ENCODE peak calls at places on chromosomes 11 and 22, in six cellular contexts. One of them, this sample, is unnamed.

GRCh38 chr11:72609045-72609444 is 65.2 kb downstream of the PDE2A start:
- DNase-seq in tibial artery: no peak
- DNase-seq in SK-N-SH: no peak
- DNase-seq in upper lobe of right lung: no peak
- DNase-seq in right lobe of liver: no peak
- DNase-seq in transverse colon: no peak
- DNase-seq in this sample: no peak

GRCh38 chr22:48714231-48714630 is 1113.4 kb downstream of the BRD1 start:
- DNase-seq in tibial artery: no peak
- DNase-seq in SK-N-SH: no peak
- DNase-seq in upper lobe of right lung: peak; percentile 51
- DNase-seq in right lobe of liver: peak; percentile 31
- DNase-seq in transverse colon: no peak
- DNase-seq in this sample: peak; percentile 16

GRCh38 chr11:108961095-108961494 is 296.2 kb downstream of the DDX10 start:
- DNase-seq in tibial artery: no peak
- DNase-seq in SK-N-SH: no peak
- DNase-seq in upper lobe of right lung: no peak
- DNase-seq in right lobe of liver: no peak
- DNase-seq in transverse colon: no peak
- DNase-seq in this sample: no peak

GRCh38 chr11:10477690-10478046 is 22.6 kb downstream of the AMPD3 start:
- DNase-seq in tibial artery: no peak
- DNase-seq in SK-N-SH: no peak
- DNase-seq in upper lobe of right lung: no peak
- DNase-seq in right lobe of liver: no peak
- DNase-seq in transverse colon: no peak
- DNase-seq in this sample: peak; percentile 34

GRCh38 chr22:45268167-45268957 is 16.4 kb upstream of the UPK3A start:
- DNase-seq in tibial artery: no peak
- DNase-seq in SK-N-SH: peak; percentile 94
- DNase-seq in upper lobe of right lung: no peak
- DNase-seq in right lobe of liver: no peak
- DNase-seq in transverse colon: peak; percentile 45
- DNase-seq in this sample: peak; percentile 59

GRCh38 chr11:117226388-117227385 is 5.2 kb downstream of the PCSK7 start:
- DNase-seq in tibial artery: no peak
- DNase-seq in SK-N-SH: peak; percentile 84
- DNase-seq in upper lobe of right lung: no peak
- DNase-seq in right lobe of liver: no peak
- DNase-seq in transverse colon: peak; percentile 54
- DNase-seq in this sample: no peak

GRCh38 chr11:629237-629583 is 2.2 kb upstream of the SCT start:
- DNase-seq in tibial artery: no peak
- DNase-seq in SK-N-SH: no peak
- DNase-seq in upper lobe of right lung: no peak
- DNase-seq in right lobe of liver: no peak
- DNase-seq in transverse colon: no peak
- DNase-seq in this sample: peak; percentile 21

GRCh38 chr22:49373289-49373666 is 454.4 kb downstream of the BRD1 start:
- DNase-seq in tibial artery: no peak
- DNase-seq in SK-N-SH: no peak
- DNase-seq in upper lobe of right lung: peak; percentile 22
- DNase-seq in right lobe of liver: no peak
- DNase-seq in transverse colon: no peak
- DNase-seq in this sample: peak; percentile 25

GRCh38 chr22:26751217-26751616 is 93.8 kb downstream of the MIAT start:
- DNase-seq in tibial artery: no peak
- DNase-seq in SK-N-SH: no peak
- DNase-seq in upper lobe of right lung: no peak
- DNase-seq in right lobe of liver: no peak
- DNase-seq in transverse colon: no peak
- DNase-seq in this sample: no peak

GRCh38 chr11:47328449-47329390 is 23.8 kb downstream of the MYBPC3 start:
- DNase-seq in tibial artery: no peak
- DNase-seq in SK-N-SH: no peak
- DNase-seq in upper lobe of right lung: no peak
- DNase-seq in right lobe of liver: peak; percentile 45
- DNase-seq in transverse colon: no peak
- DNase-seq in this sample: no peak

GRCh38 chr11:46315033-46315738 is 32.1 kb upstream of the DGKZ start:
- DNase-seq in tibial artery: no peak
- DNase-seq in SK-N-SH: peak; percentile 94
- DNase-seq in upper lobe of right lung: no peak
- DNase-seq in right lobe of liver: no peak
- DNase-seq in transverse colon: peak; percentile 72
- DNase-seq in this sample: peak; percentile 87

GRCh38 chr22:23579870-23580585 is at the start of gene IGLL1:
- DNase-seq in tibial artery: no peak
- DNase-seq in SK-N-SH: no peak
- DNase-seq in upper lobe of right lung: no peak
- DNase-seq in right lobe of liver: no peak
- DNase-seq in transverse colon: no peak
- DNase-seq in this sample: no peak

GRCh38 chr11:118241191-118242098 is 10.7 kb downstream of the MPZL3 start:
- DNase-seq in tibial artery: no peak
- DNase-seq in SK-N-SH: no peak
- DNase-seq in upper lobe of right lung: no peak
- DNase-seq in right lobe of liver: no peak
- DNase-seq in transverse colon: peak; percentile 43
- DNase-seq in this sample: no peak

GRCh38 chr22:40363059-40363458 is 7.3 kb upstream of the SGSM3 start:
- DNase-seq in tibial artery: no peak
- DNase-seq in SK-N-SH: no peak
- DNase-seq in upper lobe of right lung: no peak
- DNase-seq in right lobe of liver: no peak
- DNase-seq in transverse colon: no peak
- DNase-seq in this sample: no peak

GRCh38 chr22:40364431-40364830 is 6.0 kb upstream of the SGSM3 start:
- DNase-seq in tibial artery: no peak
- DNase-seq in SK-N-SH: no peak
- DNase-seq in upper lobe of right lung: no peak
- DNase-seq in right lobe of liver: no peak
- DNase-seq in transverse colon: no peak
- DNase-seq in this sample: no peak

GRCh38 chr22:40367342-40367741 is 3.1 kb upstream of the SGSM3 start:
- DNase-seq in tibial artery: no peak
- DNase-seq in SK-N-SH: no peak
- DNase-seq in upper lobe of right lung: no peak
- DNase-seq in right lobe of liver: no peak
- DNase-seq in transverse colon: peak; percentile 73
- DNase-seq in this sample: no peak

GRCh38 chr22:40368016-40368415 is 2.4 kb upstream of the SGSM3 start:
- DNase-seq in tibial artery: no peak
- DNase-seq in SK-N-SH: no peak
- DNase-seq in upper lobe of right lung: no peak
- DNase-seq in right lobe of liver: no peak
- DNase-seq in transverse colon: no peak
- DNase-seq in this sample: no peak
- H3K4me3 ChIP-seq in tibial artery: no peak overlapping the region
- H3K4me3 ChIP-seq in SK-N-SH: no peak overlapping the region
- H3K4me3 ChIP-seq in upper lobe of right lung: no peak overlapping the region
- H3K4me3 ChIP-seq in right lobe of liver: no peak overlapping the region
- H3K4me3 ChIP-seq in transverse colon: no peak overlapping the region
- H3K4me3 ChIP-seq in this sample: no peak overlapping the region

DNA sequence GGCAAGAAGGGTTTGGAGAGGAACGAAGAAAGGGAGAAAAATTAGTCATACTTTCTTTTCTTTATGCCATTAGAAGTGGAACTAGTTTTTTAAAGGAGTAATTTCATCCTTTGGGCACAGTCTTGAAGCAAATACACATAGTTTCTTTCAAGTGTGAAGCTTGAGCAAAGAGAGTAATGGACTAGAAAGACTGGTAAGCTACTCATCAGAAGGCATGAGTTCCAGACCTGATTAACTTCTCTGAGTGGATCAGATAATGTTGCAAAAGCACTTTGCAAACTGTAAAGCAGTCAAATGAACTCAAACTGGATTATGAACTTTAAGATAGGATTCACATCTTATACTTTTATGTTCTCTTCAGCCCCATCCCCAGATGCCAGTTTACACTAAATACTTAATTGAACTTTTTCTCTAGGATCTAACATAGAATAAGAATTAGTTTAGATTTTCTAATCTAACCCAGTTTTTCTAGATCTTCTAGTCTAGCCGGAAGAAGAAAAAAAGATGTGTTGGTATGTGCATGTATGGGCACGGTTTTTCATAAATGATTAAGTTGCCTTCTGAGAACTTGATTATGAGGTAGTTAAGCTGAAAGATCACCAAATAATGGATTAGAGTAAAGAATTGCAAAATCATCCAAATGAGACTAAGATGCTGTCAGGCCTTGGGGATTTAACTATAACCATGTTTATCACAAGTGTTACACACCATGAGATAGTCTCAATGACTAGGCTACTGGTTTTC is 2.5 kb downstream of the DDIAS start:
- DNase-seq in tibial artery: no peak
- DNase-seq in SK-N-SH: no peak
- DNase-seq in upper lobe of right lung: no peak
- DNase-seq in right lobe of liver: no peak
- DNase-seq in transverse colon: no peak
- DNase-seq in this sample: no peak
- H3K4me1 ChIP-seq in tibial artery: peaks cover 11% of the 10 kb centered on the region
- H3K4me1 ChIP-seq in SK-N-SH: peaks cover 27% of the 10 kb centered on the region
- H3K4me1 ChIP-seq in upper lobe of right lung: peaks cover 16% of the 10 kb centered on the region
- H3K4me1 ChIP-seq in right lobe of liver: peaks cover 13% of the 10 kb centered on the region
- H3K4me1 ChIP-seq in transverse colon: peaks cover 15% of the 10 kb centered on the region
- H3K4me1 ChIP-seq in this sample: peaks cover 14% of the 10 kb centered on the region

DNA sequence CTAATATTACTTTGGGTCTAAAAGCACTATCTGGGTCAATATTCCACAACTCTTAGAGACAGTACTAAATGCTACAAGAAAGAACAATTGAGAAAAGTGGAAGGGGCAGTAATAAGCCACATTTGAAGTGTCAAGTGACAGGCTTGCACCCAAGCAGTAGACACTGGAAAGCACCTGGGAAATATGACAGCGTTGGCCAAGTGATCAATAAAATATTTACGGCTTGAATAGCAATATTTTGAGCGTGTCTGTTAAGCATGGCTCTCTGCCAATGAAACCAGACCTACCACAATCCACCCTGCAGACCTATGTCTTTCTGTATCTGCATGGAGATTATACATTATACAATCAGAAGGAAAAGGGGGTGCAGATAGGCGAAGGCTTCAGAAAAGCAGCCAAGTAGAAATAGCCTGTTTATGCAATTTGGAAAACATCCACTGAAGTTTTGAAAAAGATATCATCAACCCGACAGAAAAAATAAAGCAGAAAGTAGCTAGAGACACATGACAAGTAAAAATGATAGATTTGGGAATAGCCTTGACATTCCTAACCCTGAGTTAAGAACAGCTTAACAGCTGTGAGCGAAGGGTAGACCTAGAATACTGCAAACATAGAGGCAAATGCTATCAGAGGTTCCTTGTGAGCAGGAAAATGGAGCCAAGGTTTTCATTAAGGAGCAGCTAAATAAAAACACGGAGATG is 71.4 kb downstream of the ETS1 start:
- DNase-seq in tibial artery: no peak
- DNase-seq in SK-N-SH: no peak
- DNase-seq in upper lobe of right lung: no peak
- DNase-seq in right lobe of liver: no peak
- DNase-seq in transverse colon: no peak
- DNase-seq in this sample: no peak
- H3K4me3 ChIP-seq in tibial artery: peak overlapping the region; percentile 90
- H3K4me3 ChIP-seq in SK-N-SH: no peak overlapping the region
- H3K4me3 ChIP-seq in upper lobe of right lung: peak overlapping the region; percentile 74
- H3K4me3 ChIP-seq in right lobe of liver: peak overlapping the region; percentile 6
- H3K4me3 ChIP-seq in transverse colon: no peak overlapping the region
- H3K4me3 ChIP-seq in this sample: peak overlapping the region; percentile 8

DNA sequence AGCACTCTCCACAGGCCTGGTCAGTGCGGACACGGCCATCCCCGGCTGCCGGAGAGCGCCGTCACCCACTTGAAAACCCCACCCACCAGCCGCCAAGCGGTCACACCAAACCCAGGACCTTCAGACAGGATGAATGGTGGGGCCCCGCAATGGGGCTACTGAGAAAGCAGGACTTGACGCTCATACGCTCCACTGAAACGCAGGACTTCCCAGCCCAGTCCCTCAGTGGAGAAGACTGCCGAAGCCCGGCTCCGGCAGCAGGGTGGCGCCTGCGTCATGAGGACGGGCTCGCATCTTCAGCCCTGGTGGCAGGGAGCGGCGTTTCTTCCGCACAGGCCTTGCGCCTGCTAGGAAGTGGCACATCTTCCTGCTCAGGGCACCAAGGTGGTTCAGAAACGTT is 15.3 kb upstream of the PHLDA2 start:
- DNase-seq in tibial artery: no peak
- DNase-seq in SK-N-SH: no peak
- DNase-seq in upper lobe of right lung: no peak
- DNase-seq in right lobe of liver: no peak
- DNase-seq in transverse colon: no peak
- DNase-seq in this sample: no peak
- H3K4me1 ChIP-seq in tibial artery: peaks cover 19% of the 10 kb centered on the region
- H3K4me1 ChIP-seq in SK-N-SH: peaks cover 38% of the 10 kb centered on the region
- H3K4me1 ChIP-seq in upper lobe of right lung: peaks cover 23% of the 10 kb centered on the region
- H3K4me1 ChIP-seq in right lobe of liver: peaks cover 27% of the 10 kb centered on the region
- H3K4me1 ChIP-seq in transverse colon: peaks cover 31% of the 10 kb centered on the region
- H3K4me1 ChIP-seq in this sample: peaks cover 3% of the 10 kb centered on the region

DNA sequence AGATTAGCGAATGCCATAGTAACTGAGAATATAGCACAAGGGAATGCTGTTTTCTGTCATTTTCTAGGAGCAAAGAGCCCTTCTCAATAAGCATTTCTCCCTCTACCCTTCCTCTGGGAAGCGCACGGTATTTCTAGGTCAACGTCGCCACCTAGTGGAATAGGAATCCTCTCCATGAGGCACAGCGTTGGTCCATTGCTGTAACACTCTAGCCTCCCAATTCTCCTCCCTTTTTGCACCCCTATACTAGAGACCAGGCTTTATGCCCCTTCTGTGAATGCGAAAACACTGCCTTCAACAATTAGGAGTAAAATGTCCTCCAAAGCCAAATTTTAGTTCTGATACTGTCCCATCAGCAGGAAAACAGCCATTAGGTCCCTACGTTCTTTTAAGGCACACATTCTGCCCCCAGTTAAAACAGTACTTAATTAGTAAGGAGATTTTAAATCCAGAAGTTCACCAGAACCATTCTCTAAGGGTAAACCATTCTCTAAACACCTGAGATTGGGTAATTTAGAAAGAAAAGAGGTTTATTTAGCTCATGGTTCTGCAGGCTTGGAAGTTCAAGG is 12.8 kb upstream of the HYLS1 start:
- DNase-seq in tibial artery: peak; percentile 40
- DNase-seq in SK-N-SH: peak; percentile 77
- DNase-seq in upper lobe of right lung: no peak
- DNase-seq in right lobe of liver: no peak
- DNase-seq in transverse colon: peak; percentile 49
- DNase-seq in this sample: peak; percentile 82
- H3K4me3 ChIP-seq in tibial artery: no peak overlapping the region
- H3K4me3 ChIP-seq in SK-N-SH: peak overlapping the region; percentile 48
- H3K4me3 ChIP-seq in upper lobe of right lung: no peak overlapping the region
- H3K4me3 ChIP-seq in right lobe of liver: no peak overlapping the region
- H3K4me3 ChIP-seq in transverse colon: no peak overlapping the region
- H3K4me3 ChIP-seq in this sample: no peak overlapping the region

This sample was measured in Peyer's patch.